ENCODE peak calls at places on chromosomes 4 and X, in six cellular contexts. X is heart left ventricle, I is upper lobe of right lung, W is endodermal cell, L is astrocyte, V is upper lobe of left lung. A is an unnamed sample.

GRCh38 chr4:13704020-13704419 is 76.5 kb upstream of the BOD1L1 start:
- DNase-seq in X (no peak), I (no peak), W (no peak), L (no peak), V (no peak), A (no peak)

GRCh38 chr4:8380511-8381415 is 59.8 kb downstream of the ACOX3 start:
- DNase-seq in X (peak; percentile 65), I (no peak), W (no peak), L (no peak), V (no peak), A (no peak)

GRCh38 chr4:19880205-19880604 is 371.5 kb upstream of the SLIT2 start:
- DNase-seq in X (no peak), I (no peak), W (no peak), L (no peak), V (no peak), A (no peak)

GRCh38 chrX:99348256-99348655 is 1061.8 kb downstream of the PCDH19 start:
- DNase-seq in X (no peak), I (no peak), W (no peak), L (no peak), V (no peak), A (no peak)

GRCh38 chrX:109301177-109301576 is 180.7 kb downstream of the GUCY2F start:
- DNase-seq in X (no peak), I (no peak), W (no peak), L (no peak), V (no peak), A (no peak)

GRCh38 chr4:98793658-98794057 is 135.2 kb upstream of the TSPAN5 start:
- DNase-seq in X (no peak), I (no peak), W (no peak), L (no peak), V (no peak), A (no peak)

GRCh38 chrX:154401918-154402621 is 3.9 kb downstream of the RPL10 start:
- DNase-seq in X (no peak), I (no peak), W (peak; percentile 61), L (peak; percentile 20), V (no peak), A (no peak)

GRCh38 chrX:48824066-48824465 is 2.2 kb upstream of the ERAS start:
- DNase-seq in X (no peak), I (no peak), W (no peak), L (no peak), V (no peak), A (no peak)

GRCh38 chr4:82652062-82652461 is 90.3 kb upstream of the TMEM150C start:
- DNase-seq in X (no peak), I (no peak), W (no peak), L (no peak), V (no peak), A (no peak)

GRCh38 chr4:3687538-3687937 is 78.6 kb upstream of the ADRA2C start:
- DNase-seq in X (no peak), I (peak; percentile 38), W (no peak), L (no peak), V (peak; percentile 70), A (no peak)

GRCh38 chr4:17168571-17168970 is 270.1 kb upstream of the LDB2 start:
- DNase-seq in X (peak; percentile 38), I (no peak), W (peak; percentile 61), L (peak; percentile 83), V (no peak), A (peak; percentile 16)

GRCh38 chr4:139208404-139208945 is 31.5 kb upstream of the ELF2 start:
- DNase-seq in X (peak; percentile 32), I (no peak), W (no peak), L (peak; percentile 72), V (no peak), A (no peak)

GRCh38 chr4:8336412-8337075 is 67.0 kb downstream of the HTRA3 start:
- DNase-seq in X (no peak), I (no peak), W (no peak), L (no peak), V (no peak), A (no peak)

GRCh38 chrX:68462197-68462596 is 28.9 kb upstream of the OPHN1 start:
- DNase-seq in X (no peak), I (no peak), W (no peak), L (peak; percentile 51), V (no peak), A (no peak)

GRCh38 chr4:127203561-127204260 is 429.0 kb upstream of the INTU start:
- DNase-seq in X (no peak), I (no peak), W (no peak), L (peak; percentile 78), V (no peak), A (no peak)

GRCh38 chr4:178665916-178666315 is 1223.7 kb upstream of the AGA start:
- DNase-seq in X (no peak), I (no peak), W (no peak), L (no peak), V (no peak), A (no peak)

GRCh38 chr4:7411896-7412585 is 22.7 kb downstream of the PSAPL1 start:
- DNase-seq in X (no peak), I (peak; percentile 29), W (peak; percentile 20), L (no peak), V (no peak), A (no peak)

GRCh38 chr4:36027203-36027602 is 217.1 kb downstream of the ARAP2 start:
- DNase-seq in X (no peak), I (no peak), W (peak; percentile 60), L (no peak), V (no peak), A (no peak)

GRCh38 chrX:10486373-10486772 is 134.0 kb downstream of the MID1 start:
- DNase-seq in X (no peak), I (no peak), W (no peak), L (peak; percentile 72), V (no peak), A (no peak)

GRCh38 chr4:6988016-6988715 is 55.0 kb upstream of the TADA2B start:
- DNase-seq in X (no peak), I (no peak), W (no peak), L (no peak), V (no peak), A (peak; percentile 59)

GRCh38 chr4:10093801-10094552 is 22.6 kb downstream of the WDR1 start:
- DNase-seq in X (no peak), I (no peak), W (no peak), L (peak; percentile 97), V (no peak), A (no peak)

GRCh38 chr4:10091531-10092181 is 24.9 kb downstream of the WDR1 start:
- DNase-seq in X (no peak), I (no peak), W (no peak), L (no peak), V (no peak), A (no peak)

GRCh38 chr4:10090467-10091250 is 25.9 kb downstream of the WDR1 start:
- DNase-seq in X (no peak), I (no peak), W (no peak), L (no peak), V (no peak), A (no peak)

GRCh38 chr4:10093273-10093621 is 23.4 kb downstream of the WDR1 start:
- DNase-seq in X (no peak), I (no peak), W (no peak), L (no peak), V (no peak), A (no peak)

GRCh38 chr4:10092481-10093272 is 23.9 kb downstream of the WDR1 start:
- DNase-seq in X (no peak), I (no peak), W (no peak), L (no peak), V (no peak), A (no peak)
- H3K4me1 ChIP-seq in X (peaks cover 25% of the 10 kb centered on the region), I (peaks cover 72% of the 10 kb centered on the region), W (no peaks in the 10 kb centered on the region), L (peaks cover 58% of the 10 kb centered on the region), V (peaks cover 77% of the 10 kb centered on the region), A (peaks cover 31% of the 10 kb centered on the region)

GRCh38 chr4:1208266-1208961 is 36.0 kb upstream of the SPON2 start:
- DNase-seq in X (no peak), I (peak; percentile 66), W (no peak), L (no peak), V (peak; percentile 85), A (no peak)

GRCh38 chr4:1208970-1209704 is 36.8 kb upstream of the SPON2 start:
- DNase-seq in X (no peak), I (peak; percentile 64), W (no peak), L (peak; percentile 36), V (peak; percentile 85), A (peak; percentile 80)

GRCh38 chr4:1210971-1211370 is 38.0 kb downstream of the CTBP1 start:
- DNase-seq in X (no peak), I (peak; percentile 58), W (no peak), L (no peak), V (peak; percentile 60), A (no peak)

GRCh38 chr4:1210241-1210841 is 38.0 kb upstream of the SPON2 start:
- DNase-seq in X (no peak), I (peak; percentile 65), W (no peak), L (no peak), V (peak; percentile 54), A (no peak)

DNA sequence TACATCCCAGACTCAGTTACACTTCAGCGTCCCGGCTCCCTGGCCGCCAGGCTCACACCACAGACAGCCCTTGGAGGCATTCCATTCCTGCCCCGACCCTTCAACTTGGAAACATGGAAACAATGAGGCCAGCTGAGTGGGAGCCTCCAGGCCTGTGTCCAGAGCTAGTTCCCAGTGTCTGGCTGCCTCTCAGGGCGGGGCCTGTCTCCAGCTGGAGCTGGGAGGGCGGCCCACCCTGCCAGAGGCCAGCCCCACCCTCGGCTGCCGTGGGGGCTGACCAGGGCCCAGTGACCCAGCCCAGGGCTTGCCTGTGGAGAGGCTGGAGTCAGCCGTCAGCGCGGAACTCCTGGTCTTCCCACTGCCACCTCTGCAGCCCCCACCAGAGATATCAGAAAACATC is 37.4 kb upstream of the SPON2 start:
- DNase-seq in X (peak; percentile 88), I (peak; percentile 74), W (no peak), L (peak; percentile 74), V (peak; percentile 89), A (peak; percentile 93)
- H3K9me3 ChIP-seq in X (no peaks in the 10 kb centered on the region), I (no peaks in the 10 kb centered on the region), W (no peaks in the 10 kb centered on the region), L (no peaks in the 10 kb centered on the region), V (no peaks in the 10 kb centered on the region), A (no peaks in the 10 kb centered on the region)

DNA sequence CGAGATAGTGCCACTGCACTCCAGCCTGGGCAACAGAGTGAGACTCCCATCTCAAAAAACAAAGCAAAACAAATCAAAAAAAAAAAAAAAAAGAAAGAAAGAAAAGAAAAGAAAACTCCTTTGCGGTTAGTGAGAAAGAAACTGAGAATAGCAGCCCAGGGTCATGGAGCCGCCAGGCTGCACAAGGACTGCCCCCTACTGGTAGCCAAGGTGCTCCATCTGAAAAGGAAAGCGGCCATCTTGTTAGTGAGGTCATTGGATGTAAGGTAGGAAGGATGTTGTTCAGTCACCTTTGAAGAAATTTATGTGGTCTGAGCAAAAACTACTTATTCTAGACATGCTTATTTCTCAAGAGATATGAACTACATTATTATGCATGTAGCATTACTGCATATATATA is 660.6 kb upstream of the TENM3 start:
- DNase-seq in X (no peak), I (no peak), W (no peak), L (no peak), V (no peak), A (peak; percentile 30)
- TF ChIP-seq CTCF in X (no peak), I (no peak), W (peak; percentile 60), L (no peak), V (no peak), A (no peak)

DNA sequence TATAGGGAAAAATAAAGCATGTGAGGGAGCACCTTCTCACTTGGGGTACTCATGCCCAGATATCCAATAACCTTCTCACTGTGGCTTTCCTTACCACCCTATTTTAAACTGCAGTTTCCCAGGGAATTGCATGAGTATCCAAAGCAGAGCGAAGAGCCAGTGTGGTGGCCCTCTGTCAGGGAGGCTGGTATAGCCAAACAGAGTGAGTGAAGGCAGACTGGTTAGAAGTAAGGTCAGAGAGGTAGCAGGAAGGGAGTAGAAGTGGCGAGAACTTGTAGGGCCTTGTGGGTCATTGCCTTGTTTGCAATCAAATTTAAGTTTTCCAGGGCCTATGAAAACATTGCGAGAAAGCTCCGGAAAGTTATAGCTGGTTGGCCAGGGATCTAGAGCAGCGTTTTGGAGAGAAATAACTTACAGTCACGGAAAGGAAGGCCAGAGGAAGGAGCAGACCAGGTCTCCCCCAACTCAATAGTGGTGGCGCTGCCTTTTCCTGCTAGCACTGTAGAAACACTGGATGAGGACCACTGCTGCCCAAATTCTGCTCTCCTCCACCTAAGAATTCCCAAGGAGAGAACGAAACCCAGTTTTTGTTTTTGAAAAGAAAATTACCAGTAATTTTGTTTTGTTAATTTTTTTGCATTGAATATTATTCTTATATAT is 77.2 kb downstream of the PDLIM5 start:
- DNase-seq in X (no peak), I (no peak), W (peak; percentile 32), L (no peak), V (no peak), A (no peak)
- H3K4me1 ChIP-seq in X (peaks cover 3% of the 10 kb centered on the region), I (peaks cover 26% of the 10 kb centered on the region), W (no peaks in the 10 kb centered on the region), L (peaks cover 24% of the 10 kb centered on the region), V (peaks cover 7% of the 10 kb centered on the region), A (no peaks in the 10 kb centered on the region)

A was measured in testis.